ENCODE peak calls at places on chromosome 20, in four cellular contexts. One of them, this sample, is unnamed.

GRCh38 chr20:12276011-12276673 is 358.4 kb downstream of the BTBD3 start:
- DNase-seq in HL-60: no peak
- DNase-seq in AG04450: no peak
- DNase-seq in cardiac muscle cell: no peak
- DNase-seq in this sample: peak; percentile 10

GRCh38 chr20:951384-952169 is 35.4 kb upstream of the ANGPT4 start:
- DNase-seq in cardiac muscle cell: peak; percentile 7
- DNase-seq in HL-60: no peak
- DNase-seq in AG04450: no peak
- DNase-seq in this sample: no peak

GRCh38 chr20:58708246-58708931 is 15.8 kb downstream of the NPEPL1 start:
- DNase-seq in cardiac muscle cell: no peak
- DNase-seq in HL-60: no peak
- DNase-seq in AG04450: no peak
- DNase-seq in this sample: no peak

GRCh38 chr20:4154958-4155411 is 139.6 kb upstream of the RNF24 start:
- DNase-seq in HL-60: peak; percentile 21
- DNase-seq in AG04450: no peak
- DNase-seq in cardiac muscle cell: no peak
- DNase-seq in this sample: no peak

GRCh38 chr20:58891686-58892125 is 39.2 kb downstream of the GNAS start:
- DNase-seq in AG04450: no peak
- DNase-seq in cardiac muscle cell: no peak
- DNase-seq in HL-60: no peak
- DNase-seq in this sample: no peak

GRCh38 chr20:16260911-16261310 is 312.3 kb downstream of the KIF16B start:
- DNase-seq in AG04450: no peak
- DNase-seq in HL-60: no peak
- DNase-seq in cardiac muscle cell: no peak
- DNase-seq in this sample: no peak

GRCh38 chr20:53352727-53353440 is 240.8 kb downstream of the ZNF217 start:
- DNase-seq in AG04450: no peak
- DNase-seq in cardiac muscle cell: no peak
- DNase-seq in HL-60: no peak
- DNase-seq in this sample: no peak

GRCh38 chr20:59149678-59150504 is 13.7 kb upstream of the ZNF831 start:
- DNase-seq in AG04450: no peak
- DNase-seq in cardiac muscle cell: no peak
- DNase-seq in HL-60: peak; percentile 70
- DNase-seq in this sample: no peak

GRCh38 chr20:53550590-53551187 is 43.0 kb downstream of the ZNF217 start:
- DNase-seq in cardiac muscle cell: peak; percentile 76
- DNase-seq in HL-60: peak; percentile 62
- DNase-seq in AG04450: no peak
- DNase-seq in this sample: no peak

GRCh38 chr20:35731469-35731788 is 10.6 kb downstream of the RBM39 start:
- DNase-seq in HL-60: no peak
- DNase-seq in AG04450: no peak
- DNase-seq in cardiac muscle cell: no peak
- DNase-seq in this sample: no peak

GRCh38 chr20:58854638-58855471 is 2.3 kb downstream of the GNAS start:
- DNase-seq in cardiac muscle cell: no peak
- DNase-seq in AG04450: no peak
- DNase-seq in HL-60: no peak
- DNase-seq in this sample: no peak

GRCh38 chr20:6562111-6562510 is 205.4 kb upstream of the BMP2 start:
- DNase-seq in HL-60: no peak
- DNase-seq in AG04450: no peak
- DNase-seq in cardiac muscle cell: peak; percentile 91
- DNase-seq in this sample: peak; percentile 70

GRCh38 chr20:64091762-64092161 is 7.6 kb upstream of the LKAAEAR1 start:
- DNase-seq in AG04450: no peak
- DNase-seq in cardiac muscle cell: no peak
- DNase-seq in HL-60: no peak
- DNase-seq in this sample: no peak

GRCh38 chr20:33791021-33791420 is 20.1 kb upstream of the CHMP4B start:
- DNase-seq in cardiac muscle cell: no peak
- DNase-seq in HL-60: no peak
- DNase-seq in AG04450: no peak
- DNase-seq in this sample: no peak
- H3K27ac ChIP-seq in cardiac muscle cell: no peak overlapping the region
- H3K27ac ChIP-seq in HL-60: no peak overlapping the region
- H3K27ac ChIP-seq in AG04450: no peak overlapping the region
- H3K27ac ChIP-seq in this sample: no peak overlapping the region

GRCh38 chr20:22623211-22623610 is 38.8 kb upstream of the FOXA2 start:
- DNase-seq in cardiac muscle cell: peak; percentile 7
- DNase-seq in HL-60: no peak
- DNase-seq in AG04450: no peak
- DNase-seq in this sample: no peak

GRCh38 chr20:22617160-22617559 is 32.8 kb upstream of the FOXA2 start:
- DNase-seq in HL-60: no peak
- DNase-seq in cardiac muscle cell: peak; percentile 1
- DNase-seq in AG04450: no peak
- DNase-seq in this sample: no peak

GRCh38 chr20:22619806-22620205 is 35.4 kb upstream of the FOXA2 start:
- DNase-seq in cardiac muscle cell: no peak
- DNase-seq in HL-60: no peak
- DNase-seq in AG04450: no peak
- DNase-seq in this sample: no peak

GRCh38 chr20:22619272-22619671 is 34.9 kb upstream of the FOXA2 start:
- DNase-seq in AG04450: no peak
- DNase-seq in cardiac muscle cell: no peak
- DNase-seq in HL-60: no peak
- DNase-seq in this sample: no peak

GRCh38 chr20:22620342-22620741 is 36.0 kb upstream of the FOXA2 start:
- DNase-seq in AG04450: no peak
- DNase-seq in HL-60: no peak
- DNase-seq in cardiac muscle cell: no peak
- DNase-seq in this sample: no peak
- H3K27ac ChIP-seq in AG04450: no peak overlapping the region
- H3K27ac ChIP-seq in HL-60: no peak overlapping the region
- H3K27ac ChIP-seq in cardiac muscle cell: no peak overlapping the region
- H3K27ac ChIP-seq in this sample: no peak overlapping the region

GRCh38 chr20:46284028-46284427 is 24.3 kb downstream of the CDH22 start:
- DNase-seq in cardiac muscle cell: no peak
- DNase-seq in HL-60: no peak
- DNase-seq in AG04450: no peak
- DNase-seq in this sample: no peak

GRCh38 chr20:46285740-46286139 is 22.6 kb downstream of the CDH22 start:
- DNase-seq in cardiac muscle cell: no peak
- DNase-seq in AG04450: no peak
- DNase-seq in HL-60: no peak
- DNase-seq in this sample: no peak

GRCh38 chr20:46285072-46285471 is 23.2 kb downstream of the CDH22 start:
- DNase-seq in AG04450: no peak
- DNase-seq in HL-60: no peak
- DNase-seq in cardiac muscle cell: no peak
- DNase-seq in this sample: no peak

GRCh38 chr20:46283426-46283825 is 24.9 kb downstream of the CDH22 start:
- DNase-seq in HL-60: no peak
- DNase-seq in AG04450: no peak
- DNase-seq in cardiac muscle cell: no peak
- DNase-seq in this sample: no peak

DNA sequence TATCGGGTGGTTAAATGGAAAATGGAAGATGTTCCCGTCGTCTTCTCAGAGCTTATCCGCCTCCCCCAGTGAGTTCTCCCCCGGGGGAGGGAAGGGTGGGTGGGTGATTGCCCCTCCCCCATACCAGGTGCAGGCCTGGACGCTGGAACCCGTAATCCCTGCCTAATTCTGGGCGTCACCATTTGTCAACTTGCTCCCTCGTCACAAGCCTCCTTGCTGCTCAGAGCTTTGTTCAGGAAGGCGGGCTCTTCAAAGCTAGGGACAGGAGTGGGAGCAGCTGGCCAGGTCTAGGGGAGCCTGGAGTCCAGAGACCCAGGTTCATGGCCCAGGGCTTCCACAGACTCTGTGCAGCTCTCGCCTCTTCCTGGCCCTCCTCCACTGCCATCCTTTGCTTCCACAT is 25.6 kb downstream of the CDH22 start:
- DNase-seq in HL-60: no peak
- DNase-seq in AG04450: no peak
- DNase-seq in cardiac muscle cell: no peak
- DNase-seq in this sample: no peak
- H3K27ac ChIP-seq in HL-60: no peak overlapping the region
- H3K27ac ChIP-seq in AG04450: no peak overlapping the region
- H3K27ac ChIP-seq in cardiac muscle cell: no peak overlapping the region
- H3K27ac ChIP-seq in this sample: no peak overlapping the region

GRCh38 chr20:8877294-8877693 is 191.6 kb upstream of the PLCB4 start:
- DNase-seq in cardiac muscle cell: no peak
- DNase-seq in AG04450: no peak
- DNase-seq in HL-60: no peak
- DNase-seq in this sample: no peak
- H3K27ac ChIP-seq in cardiac muscle cell: no peak overlapping the region
- H3K27ac ChIP-seq in AG04450: no peak overlapping the region
- H3K27ac ChIP-seq in HL-60: no peak overlapping the region
- H3K27ac ChIP-seq in this sample: no peak overlapping the region